ENCODE peak calls at places on chromosomes 16 and 17, in ten cellular contexts. Z, J, C, R, W, N, O, A, Q and I are unnamed samples.

GRCh38 chr16:75614247-75614897 is 8.7 kb downstream of the ADAT1 start:
- DNase-seq in C (no peak), Q (no peak), Z (no peak), J (no peak), N (no peak), W (no peak), A (no peak), R (no peak), O (no peak), I (no peak)

GRCh38 chr16:10752843-10753523 is 9.3 kb downstream of the NUBP1 start:
- DNase-seq in W (no peak), N (peak), R (peak), Z (no peak), J (no peak), O (no peak), Q (no peak), C (no peak), A (peak), I (no peak)

GRCh38 chr17:11140028-11140427 is 101.0 kb upstream of the SHISA6 start:
- DNase-seq in W (no peak), Z (no peak), A (no peak), Q (no peak), R (peak), O (no peak), N (peak), J (no peak), C (no peak), I (no peak)

GRCh38 chr17:44217738-44218343 is 1.6 kb downstream of the UBTF start:
- DNase-seq in N (no peak), W (no peak), Q (no peak), A (no peak), C (no peak), R (no peak), Z (peak), J (no peak), O (no peak), I (no peak)

GRCh38 chr17:3870871-3871306 is 22.0 kb downstream of the CAMKK1 start:
- DNase-seq in A (peak), W (no peak), Z (no peak), J (no peak), C (peak), R (no peak), N (peak), O (peak), Q (no peak), I (no peak)

GRCh38 chr17:18039535-18040286 is 503 bp downstream of the GID4 start:
- DNase-seq in C (no peak), W (peak), Z (no peak), R (peak), J (no peak), N (no peak), A (peak), O (peak), Q (no peak), I (peak)

GRCh38 chr17:71461504-71462197 is 659.2 kb upstream of the SOX9 start:
- DNase-seq in Q (no peak), N (no peak), O (no peak), C (no peak), Z (no peak), W (no peak), J (no peak), A (no peak), R (no peak), I (no peak)

GRCh38 chr16:14585287-14585686 is 44.8 kb downstream of the PARN start:
- DNase-seq in W (no peak), O (no peak), Z (no peak), C (no peak), Q (no peak), A (no peak), N (no peak), R (peak), J (no peak), I (no peak)

GRCh38 chr16:87332150-87332549 is 15.0 kb upstream of the C16orf95 start:
- DNase-seq in C (no peak), O (no peak), A (no peak), J (no peak), N (no peak), Q (no peak), R (no peak), Z (no peak), W (no peak), I (no peak)

GRCh38 chr17:29140051-29140582 is 40.1 kb downstream of the MYO18A start:
- DNase-seq in R (peak), A (peak), Q (peak), W (peak), Z (peak), C (peak), O (no peak), J (peak), N (peak), I (no peak)

GRCh38 chr17:19281161-19281560 is 44.0 kb downstream of the EPN2 start:
- DNase-seq in R (no peak), C (no peak), A (no peak), Q (no peak), J (no peak), N (no peak), O (no peak), Z (no peak), W (no peak), I (no peak)

GRCh38 chr17:28828294-28829040 is 14.1 kb downstream of the FAM222B start:
- DNase-seq in C (no peak), N (peak), J (no peak), W (no peak), R (peak), Z (peak), O (no peak), Q (no peak), A (peak), I (no peak)

GRCh38 chr17:75754378-75755204 is 10.4 kb downstream of the GALK1 start:
- DNase-seq in Z (peak), Q (peak), J (no peak), W (no peak), N (no peak), A (no peak), R (no peak), O (no peak), C (peak), I (no peak)

GRCh38 chr16:6104423-6104822 is 1006.8 kb upstream of the EEF2KMT start:
- DNase-seq in R (no peak), A (no peak), W (no peak), J (no peak), O (no peak), N (no peak), Z (no peak), Q (no peak), C (no peak), I (no peak)

GRCh38 chr17:31535581-31535981 is 144.1 kb downstream of the RAB11FIP4 start:
- DNase-seq in O (peak), Q (no peak), W (no peak), C (no peak), R (no peak), J (no peak), Z (no peak), A (no peak), N (no peak), I (no peak)

GRCh38 chr16:14502932-14503741 is 126.9 kb downstream of the PARN start:
- DNase-seq in C (peak), A (no peak), R (no peak), N (no peak), Q (no peak), O (no peak), Z (no peak), J (no peak), W (no peak), I (no peak)

GRCh38 chr17:46942441-46943217 is 19.7 kb downstream of the GOSR2 start:
- DNase-seq in J (no peak), C (peak), N (peak), O (peak), Z (no peak), W (peak), A (peak), R (peak), Q (peak), I (no peak)

GRCh38 chr17:45019177-45019711 is 32.2 kb downstream of the DCAKD start:
- DNase-seq in J (no peak), N (peak), R (peak), Z (peak), W (peak), A (peak), O (peak), Q (peak), C (peak), I (no peak)

GRCh38 chr17:61689610-61690180 is 98.7 kb upstream of the NACA2 start:
- DNase-seq in A (no peak), N (no peak), Z (no peak), J (no peak), C (no peak), R (no peak), Q (no peak), O (no peak), W (peak), I (no peak)

GRCh38 chr17:73791644-73792043 is 147.4 kb upstream of the SDK2 start:
- DNase-seq in Q (no peak), C (no peak), Z (peak), N (no peak), A (no peak), W (no peak), O (no peak), J (no peak), R (no peak), I (no peak)

DNA sequence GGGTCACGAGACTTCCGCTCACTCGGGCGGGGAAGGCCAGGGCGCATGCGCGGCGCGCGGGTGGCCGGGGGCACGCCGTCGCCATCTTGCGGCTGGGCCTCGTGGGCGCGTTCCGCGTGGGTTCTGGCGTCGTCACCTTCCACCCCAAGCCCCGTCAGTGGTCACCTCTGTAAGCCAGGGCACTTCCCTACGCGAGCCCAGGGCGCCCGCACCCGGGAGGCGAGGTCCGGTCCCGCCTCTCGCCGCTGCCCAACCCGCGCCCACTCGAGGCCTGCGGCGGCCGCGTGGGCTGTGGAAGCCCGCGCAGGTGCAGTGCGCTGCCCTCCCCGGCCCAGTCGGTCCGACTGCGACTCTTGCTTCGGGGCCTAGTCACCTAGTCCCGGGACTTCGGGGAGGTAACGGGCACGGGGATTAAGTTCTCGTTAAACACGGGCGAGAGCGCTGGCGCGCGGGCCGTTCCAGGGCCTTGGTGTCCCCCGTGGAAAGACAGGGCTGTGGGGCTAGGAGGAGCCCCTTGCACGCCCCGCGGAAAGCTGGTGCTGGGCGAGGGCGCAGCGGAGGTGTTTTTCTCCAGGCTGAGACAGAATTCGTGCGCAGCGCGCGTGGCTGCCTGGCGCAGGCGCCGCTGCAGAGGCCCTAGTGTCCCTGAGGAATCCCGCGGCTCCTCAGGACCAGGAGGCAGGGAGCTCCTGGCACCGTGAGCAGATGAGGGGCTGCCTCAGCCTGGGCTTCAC is 417 bp upstream of the ARHGDIA start:
- DNase-seq in J (no peak), Q (peak), O (peak), C (peak), Z (peak), W (peak), N (peak), R (peak), A (peak), I (peak)
- TF ChIP-seq POLR2A in J (peak), Q (peak), O (peak), C (peak), Z (peak), W (peak), N (peak), R (peak), A (no peak), I (peak)

GRCh38 chr16:23452572-23453337 is at the start of gene COG7:
- DNase-seq in C (peak), W (peak), Z (peak), Q (peak), J (peak), A (peak), N (peak), R (peak), O (peak), I (peak)
- TF ChIP-seq POLR2A in C (peak), W (peak), Z (no peak), Q (no peak), J (no peak), A (no peak), N (no peak), R (peak), O (no peak), I (no peak)

DNA sequence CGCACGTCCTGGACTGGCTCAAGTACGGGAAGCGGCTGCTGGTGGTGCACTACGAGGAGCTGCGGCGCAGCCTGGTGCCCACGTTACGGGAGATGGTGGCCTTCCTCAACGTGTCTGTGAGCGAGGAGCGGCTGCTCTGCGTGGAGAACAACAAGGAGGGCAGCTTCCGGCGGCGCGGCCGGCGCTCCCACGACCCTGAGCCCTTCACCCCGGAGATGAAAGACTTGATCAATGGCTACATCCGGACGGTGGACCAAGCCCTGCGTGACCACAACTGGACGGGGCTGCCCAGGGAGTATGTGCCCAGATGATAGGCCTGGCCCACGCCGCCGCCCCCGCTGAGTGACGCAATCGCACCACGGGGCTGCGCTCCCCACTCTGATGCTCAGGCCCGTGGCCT is 50.2 kb downstream of the WSCD1 start:
- DNase-seq in J (no peak), R (no peak), Q (no peak), O (no peak), N (no peak), C (no peak), Z (no peak), W (no peak), A (no peak), I (no peak)
- TF ChIP-seq POLR2A in J (no peak), R (no peak), Q (no peak), O (no peak), N (no peak), C (no peak), Z (no peak), W (no peak), A (no peak), I (no peak)

GRCh38 chr17:35560703-35561102 is at the start of gene SLFN14:
- DNase-seq in J (no peak), R (no peak), Z (no peak), A (no peak), N (no peak), W (no peak), Q (no peak), C (peak), O (no peak), I (no peak)
- TF ChIP-seq POLR2A in J (no peak), R (no peak), Z (no peak), A (no peak), N (no peak), W (no peak), Q (no peak), C (peak), O (no peak), I (no peak)

DNA sequence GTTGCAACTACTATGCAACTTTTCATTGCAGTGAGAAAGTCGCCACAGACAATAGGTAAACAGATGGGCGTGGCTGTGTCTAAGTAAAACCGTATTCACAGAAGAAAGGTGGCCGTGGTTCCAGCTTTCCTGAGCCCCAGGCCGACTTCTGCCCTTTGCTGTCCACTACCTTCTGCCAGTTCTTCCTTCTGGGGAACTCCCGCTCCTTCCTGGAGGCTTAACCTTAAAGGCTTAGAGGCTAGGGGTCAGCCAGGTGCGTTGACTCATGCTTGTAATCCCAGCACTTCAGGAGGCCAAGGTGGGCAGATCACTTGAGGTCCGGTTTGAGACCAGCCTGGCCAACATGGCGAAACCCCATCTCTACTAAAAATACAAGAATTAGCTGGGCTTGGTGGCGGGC is 2.1 kb upstream of the SEPTIN12 start:
- DNase-seq in W (no peak), J (no peak), A (no peak), C (no peak), O (no peak), Z (no peak), R (no peak), Q (no peak), N (no peak), I (no peak)
- TF ChIP-seq POLR2A in W (no peak), J (no peak), A (no peak), C (no peak), O (no peak), Z (no peak), R (no peak), Q (no peak), N (no peak), I (no peak)

GRCh38 chr17:39636927-39637736 is at the start of gene STARD3:
- DNase-seq in C (peak), O (peak), Z (peak), R (peak), Q (peak), A (peak), W (peak), N (peak), J (peak), I (peak)
- TF ChIP-seq POLR2A in C (peak), O (peak), Z (peak), R (no peak), Q (peak), A (no peak), W (peak), N (peak), J (peak), I (peak)

GRCh38 chr17:36592316-36592710 is 634 bp downstream of the DHRS11 start:
- DNase-seq in O (no peak), C (no peak), W (no peak), Q (no peak), R (peak), J (peak), A (no peak), Z (no peak), N (no peak), I (no peak)
- TF ChIP-seq POLR2A in O (no peak), C (no peak), W (no peak), Q (no peak), R (no peak), J (no peak), A (no peak), Z (no peak), N (no peak), I (no peak)

DNA sequence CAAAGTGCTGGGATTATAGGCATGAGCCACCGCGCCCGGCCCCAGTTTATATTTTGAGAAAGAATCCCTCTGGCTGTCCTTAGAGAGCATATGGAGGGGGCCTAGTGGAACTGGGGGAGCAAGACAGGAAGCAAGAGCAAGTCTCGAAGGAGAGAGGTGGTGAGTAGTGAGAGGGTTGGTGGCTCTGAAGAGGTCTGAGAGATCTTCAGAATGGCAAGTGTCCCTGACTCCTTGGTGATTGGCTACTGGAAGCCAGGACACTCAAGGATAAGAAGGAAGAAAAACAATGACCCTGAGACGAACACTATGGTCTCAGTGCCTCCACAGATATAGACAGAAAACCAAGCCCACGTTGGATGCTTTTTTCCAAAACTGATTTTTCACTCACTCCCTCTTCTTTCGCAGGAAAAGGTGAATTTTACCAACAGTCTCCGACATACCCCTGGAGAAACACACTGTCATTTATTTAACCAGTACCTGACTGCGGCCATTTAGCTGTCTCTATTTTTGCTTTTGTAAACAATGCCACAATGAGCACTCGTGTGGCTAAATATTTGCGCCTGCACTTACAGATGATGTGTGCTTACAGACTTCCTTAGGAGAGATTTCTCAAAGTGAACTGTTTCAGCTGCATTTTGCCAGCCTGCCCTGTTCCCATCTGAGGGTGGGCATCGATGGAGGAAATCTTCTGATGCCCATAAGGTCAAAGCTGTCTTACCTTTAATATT is 15.9 kb upstream of the DOK4 start:
- DNase-seq in R (no peak), C (no peak), Q (no peak), W (no peak), O (no peak), A (no peak), N (no peak), J (no peak), Z (no peak), I (no peak)
- TF ChIP-seq POLR2A in R (no peak), C (no peak), Q (no peak), W (no peak), O (no peak), A (no peak), N (no peak), J (no peak), Z (no peak), I (no peak)